ENCODE peak calls at places on chromosomes 11 and 22, in five cellular contexts. I is keratinocyte, Y is GM12878, Z is endothelial cell of umbilical vein, B is fibroblast of lung. C is an unnamed sample.

GRCh38 chr11:18384157-18384641 is 10.2 kb upstream of the LDHA start:
- DNase-seq in I (no peak), Y (peak; percentile 51), Z (peak; percentile 69), B (peak; percentile 83), C (peak; percentile 78)

GRCh38 chr11:33475999-33476398 is 218.8 kb downstream of the HIPK3 start:
- DNase-seq in I (no peak), Y (no peak), Z (peak; percentile 72), B (peak; percentile 66), C (peak; percentile 80)

GRCh38 chr11:13324709-13325108 is 47.1 kb downstream of the BMAL1 start:
- DNase-seq in I (no peak), Y (no peak), Z (no peak), B (no peak), C (no peak)

GRCh38 chr11:124829986-124830385 is 29.8 kb upstream of the MSANTD2 start:
- DNase-seq in I (no peak), Y (no peak), Z (no peak), B (peak; percentile 30), C (no peak)

GRCh38 chr11:67464411-67465189 is 4.5 kb downstream of the TMEM134 start:
- DNase-seq in I (no peak), Y (peak; percentile 65), Z (peak; percentile 74), B (peak; percentile 52), C (peak; percentile 93)

GRCh38 chr11:2348986-2349385 is 28.1 kb upstream of the CD81 start:
- DNase-seq in I (no peak), Y (no peak), Z (no peak), B (peak; percentile 33), C (no peak)

GRCh38 chr11:63882555-63883242 is 34.3 kb downstream of the RCOR2 start:
- DNase-seq in I (no peak), Y (no peak), Z (no peak), B (no peak), C (no peak)

GRCh38 chr22:26215766-26216165 is 46.5 kb downstream of the SEZ6L start:
- DNase-seq in I (no peak), Y (no peak), Z (no peak), B (no peak), C (no peak)

GRCh38 chr22:36215976-36216375 is 14.4 kb upstream of the APOL4 start:
- DNase-seq in I (no peak), Y (no peak), Z (no peak), B (no peak), C (no peak)

GRCh38 chr11:43941257-43941879 is 1.1 kb upstream of the C11orf96 start:
- DNase-seq in I (no peak), Y (no peak), Z (no peak), B (peak; percentile 72), C (no peak)

GRCh38 chr11:43942651-43943356 is 367 bp downstream of the C11orf96 start:
- DNase-seq in I (no peak), Y (no peak), Z (peak; percentile 59), B (peak; percentile 41), C (peak; percentile 33)

GRCh38 chr11:43943931-43944751 is 1.7 kb downstream of the C11orf96 start:
- DNase-seq in I (no peak), Y (no peak), Z (peak; percentile 14), B (no peak), C (no peak)

GRCh38 chr11:43944761-43945311 is 2.4 kb downstream of the C11orf96 start:
- DNase-seq in I (no peak), Y (no peak), Z (peak; percentile 51), B (no peak), C (peak; percentile 54)

DNA sequence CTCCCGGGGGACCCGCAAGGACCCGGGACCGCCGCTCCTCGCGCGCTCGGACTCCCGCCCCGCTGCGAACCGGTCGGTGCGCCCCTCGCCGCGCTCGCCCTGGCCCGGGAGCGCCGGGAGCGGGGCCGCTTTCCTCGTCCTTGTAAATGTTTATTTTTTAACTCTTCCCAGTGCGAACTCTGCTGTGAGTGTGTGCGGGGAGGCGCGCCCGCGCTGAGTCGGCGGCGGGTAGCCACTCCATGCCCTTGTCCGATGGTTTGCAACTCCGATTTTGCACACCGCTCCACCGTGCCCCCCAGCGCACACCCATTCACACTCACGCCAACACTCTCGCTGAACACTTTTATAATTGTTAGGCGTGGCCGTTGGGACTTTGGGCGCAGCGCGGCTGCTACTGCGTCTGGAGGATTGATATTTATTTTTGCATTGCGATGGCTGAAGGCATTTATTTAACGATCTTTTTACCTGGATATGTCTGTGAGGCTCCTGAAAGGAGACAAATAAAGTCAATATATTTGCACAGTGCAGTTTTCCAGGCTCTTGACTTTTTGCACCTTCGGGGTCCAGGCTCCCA is 1.0 kb downstream of the C11orf96 start:
- DNase-seq in I (no peak), Y (no peak), Z (peak; percentile 42), B (no peak), C (no peak)
- TF ChIP-seq EZH2 in I (peak; percentile 70), Y (no peak), Z (no peak), B (peak; percentile 72), C (peak; percentile 53)

DNA sequence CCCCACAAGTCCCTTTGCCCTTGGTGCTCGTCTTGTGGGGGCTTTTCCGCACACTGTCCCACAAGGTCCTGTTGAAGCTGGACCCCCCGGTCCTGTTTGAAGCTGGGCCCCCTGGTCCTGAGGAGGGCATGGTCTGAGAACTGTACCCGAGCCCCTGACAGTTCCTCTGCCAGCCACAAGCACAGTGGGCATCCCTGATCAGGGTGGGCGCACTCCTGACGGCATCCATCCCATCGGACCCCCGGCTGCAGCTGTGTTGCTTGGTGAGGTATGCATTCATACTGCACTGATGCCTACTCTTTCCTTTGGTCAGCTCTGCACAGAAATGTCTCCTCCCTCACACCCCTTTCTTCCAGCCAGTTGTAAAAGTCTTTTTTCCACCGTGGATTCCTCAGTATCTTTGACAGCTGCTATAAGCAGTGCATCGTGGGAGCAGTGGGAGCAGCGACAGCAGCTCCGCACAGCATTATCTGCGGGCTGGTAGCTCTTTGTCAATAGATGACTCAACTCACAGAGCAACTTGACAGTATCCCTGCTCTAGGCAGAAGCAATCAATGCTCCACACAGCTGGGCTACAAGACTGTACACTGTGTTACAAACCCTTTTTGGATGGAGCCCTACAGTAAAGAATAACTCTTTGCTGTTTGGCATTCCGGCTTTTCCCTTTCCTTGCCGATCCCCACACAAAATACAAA is 1030.8 kb upstream of the CCDC90B start:
- DNase-seq in I (no peak), Y (no peak), Z (no peak), B (peak; percentile 56), C (peak; percentile 44)
- H3K4me2 ChIP-seq in I (no peak overlapping the region), Y (no peak overlapping the region), Z (no peak overlapping the region), B (peak overlapping the region; percentile 35), C (no peak overlapping the region)

GRCh38 chr22:44473166-44473565 is 24.9 kb downstream of the RTL6 start:
- DNase-seq in I (no peak), Y (no peak), Z (no peak), B (no peak), C (no peak)

GRCh38 chr22:44475706-44476105 is 22.3 kb downstream of the RTL6 start:
- DNase-seq in I (no peak), Y (no peak), Z (no peak), B (no peak), C (no peak)

GRCh38 chr22:44472583-44472982 is 25.4 kb downstream of the RTL6 start:
- DNase-seq in I (no peak), Y (no peak), Z (no peak), B (no peak), C (no peak)

GRCh38 chr22:44473580-44473979 is 24.5 kb downstream of the RTL6 start:
- DNase-seq in I (no peak), Y (no peak), Z (no peak), B (no peak), C (no peak)
- TF ChIP-seq EZH2 in I (no peak), Y (no peak), Z (no peak), B (no peak), C (no peak)

GRCh38 chr22:24407884-24408283 is 19.5 kb upstream of the ADORA2A start:
- DNase-seq in I (no peak), Y (no peak), Z (no peak), B (no peak), C (no peak)
- H3K4me2 ChIP-seq in I (no peak overlapping the region), Y (no peak overlapping the region), Z (no peak overlapping the region), B (no peak overlapping the region), C (no peak overlapping the region)

C was measured in hepatocyte.